ENCODE peak calls at places on chromosomes 6 and 20, in four cellular contexts. One of them, this sample, is unnamed.

GRCh38 chr6:9978480-9978879 is 436.4 kb downstream of the TFAP2A start:
- DNase-seq in activated naive CD8-positive, alpha-beta T cell treated with anti-CD3 and anti-CD28 coated beads for 36 hours: no peak
- DNase-seq in glutamatergic neuron: no peak
- DNase-seq in GDM1: no peak
- DNase-seq in this sample: no peak

GRCh38 chr20:33846291-33846916 is 35.3 kb downstream of the CHMP4B start:
- DNase-seq in glutamatergic neuron: no peak
- DNase-seq in GDM1: no peak
- DNase-seq in activated naive CD8-positive, alpha-beta T cell treated with anti-CD3 and anti-CD28 coated beads for 36 hours: no peak
- DNase-seq in this sample: no peak

GRCh38 chr20:7943891-7944290 is 3.6 kb upstream of the HAO1 start:
- DNase-seq in glutamatergic neuron: no peak
- DNase-seq in activated naive CD8-positive, alpha-beta T cell treated with anti-CD3 and anti-CD28 coated beads for 36 hours: no peak
- DNase-seq in GDM1: no peak
- DNase-seq in this sample: no peak

GRCh38 chr20:35226126-35226774 is at the start of gene MMP24:
- DNase-seq in activated naive CD8-positive, alpha-beta T cell treated with anti-CD3 and anti-CD28 coated beads for 36 hours: no peak
- DNase-seq in glutamatergic neuron: peak; percentile 33
- DNase-seq in GDM1: no peak
- DNase-seq in this sample: no peak

GRCh38 chr6:138428943-138429616 is 25.1 kb downstream of the HEBP2 start:
- DNase-seq in glutamatergic neuron: no peak
- DNase-seq in GDM1: peak; percentile 8
- DNase-seq in activated naive CD8-positive, alpha-beta T cell treated with anti-CD3 and anti-CD28 coated beads for 36 hours: no peak
- DNase-seq in this sample: no peak

GRCh38 chr20:20018366-20018765 is 1.2 kb downstream of the NAA20 start:
- DNase-seq in glutamatergic neuron: no peak
- DNase-seq in GDM1: no peak
- DNase-seq in activated naive CD8-positive, alpha-beta T cell treated with anti-CD3 and anti-CD28 coated beads for 36 hours: no peak
- DNase-seq in this sample: no peak

GRCh38 chr20:57392512-57393271 is 1.5 kb downstream of the RBM38 start:
- DNase-seq in glutamatergic neuron: no peak
- DNase-seq in activated naive CD8-positive, alpha-beta T cell treated with anti-CD3 and anti-CD28 coated beads for 36 hours: peak; percentile 78
- DNase-seq in GDM1: no peak
- DNase-seq in this sample: no peak

GRCh38 chr20:31475472-31476312 is 604 bp downstream of the REM1 start:
- DNase-seq in glutamatergic neuron: peak; percentile 40
- DNase-seq in activated naive CD8-positive, alpha-beta T cell treated with anti-CD3 and anti-CD28 coated beads for 36 hours: no peak
- DNase-seq in GDM1: no peak
- DNase-seq in this sample: no peak

GRCh38 chr20:10511507-10512231 is 76.6 kb downstream of the SLX4IP start:
- DNase-seq in glutamatergic neuron: no peak
- DNase-seq in GDM1: peak; percentile 90
- DNase-seq in activated naive CD8-positive, alpha-beta T cell treated with anti-CD3 and anti-CD28 coated beads for 36 hours: peak; percentile 71
- DNase-seq in this sample: peak; percentile 54